ENCODE peak calls at places on chromosomes 13 and 19, in five cellular contexts. U is neural progenitor cell, S is IMR-90, H is sigmoid colon, K is suprapubic skin. D is an unnamed sample.

GRCh38 chr13:26604784-26605183 is 47.3 kb downstream of the WASF3 start:
- DNase-seq in U (no peak), S (no peak), H (peak; percentile 88), K (peak; percentile 74), D (no peak)

GRCh38 chr13:101332583-101332982 is 83.7 kb downstream of the NALCN start:
- DNase-seq in U (no peak), S (no peak), H (no peak), K (no peak), D (no peak)

GRCh38 chr19:39167461-39168257 is 29.1 kb upstream of the NCCRP1 start:
- DNase-seq in U (no peak), S (no peak), H (no peak), K (no peak), D (no peak)

GRCh38 chr13:73633817-73634449 is 500.3 kb downstream of the KLF12 start:
- DNase-seq in U (no peak), S (no peak), H (no peak), K (no peak), D (no peak)

GRCh38 chr13:28574617-28575142 is 79.8 kb upstream of the FLT1 start:
- DNase-seq in U (no peak), S (peak; percentile 100), H (no peak), K (no peak), D (peak; percentile 44)

GRCh38 chr13:41356788-41357187 is 45.7 kb downstream of the NAA16 start:
- DNase-seq in U (no peak), S (no peak), H (no peak), K (no peak), D (no peak)

GRCh38 chr13:41465215-41465907 is 8.0 kb downstream of the RGCC start:
- DNase-seq in U (no peak), S (peak; percentile 94), H (no peak), K (no peak), D (peak; percentile 84)

GRCh38 chr19:45501730-45502014 is 3.4 kb downstream of the PPM1N start:
- DNase-seq in U (no peak), S (no peak), H (no peak), K (no peak), D (no peak)

GRCh38 chr19:18895038-18895827 is 725 bp downstream of the CERS1 start:
- DNase-seq in U (peak; percentile 90), S (no peak), H (no peak), K (no peak), D (peak; percentile 82)

GRCh38 chr19:31548941-31549340 is 199.7 kb upstream of the TSHZ3 start:
- DNase-seq in U (peak; percentile 42), S (peak; percentile 44), H (peak; percentile 27), K (no peak), D (peak; percentile 10)

GRCh38 chr13:49265822-49266221 is 18.1 kb downstream of the CDADC1 start:
- DNase-seq in U (no peak), S (peak; percentile 77), H (no peak), K (no peak), D (no peak)

DNA sequence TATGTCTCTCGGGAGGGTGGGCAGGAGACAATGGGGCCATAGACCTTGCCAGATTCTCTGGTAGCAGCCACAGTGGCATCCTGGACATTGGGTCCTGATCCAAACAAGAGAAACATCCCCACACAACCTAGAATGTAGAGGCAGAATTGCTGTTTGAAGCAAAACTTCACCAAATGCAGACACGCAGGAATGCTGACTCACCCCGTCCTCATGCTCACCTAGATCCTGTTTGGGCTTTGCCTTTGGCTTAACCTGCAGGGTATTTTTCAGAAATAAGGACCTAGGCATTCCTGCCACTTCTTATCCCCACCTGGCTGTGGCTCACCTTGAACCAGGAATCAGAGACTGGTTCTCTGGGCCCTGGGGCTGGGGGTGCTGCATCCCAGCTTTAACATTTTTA is 7.3 kb downstream of the TBC1D17 start:
- DNase-seq in U (no peak), S (no peak), H (no peak), K (no peak), D (no peak)
- H3K9me3 ChIP-seq in U (no peaks in the 10 kb centered on the region), S (peaks cover 6% of the 10 kb centered on the region), H (no peaks in the 10 kb centered on the region), K (no peaks in the 10 kb centered on the region), D (no peaks in the 10 kb centered on the region)

DNA sequence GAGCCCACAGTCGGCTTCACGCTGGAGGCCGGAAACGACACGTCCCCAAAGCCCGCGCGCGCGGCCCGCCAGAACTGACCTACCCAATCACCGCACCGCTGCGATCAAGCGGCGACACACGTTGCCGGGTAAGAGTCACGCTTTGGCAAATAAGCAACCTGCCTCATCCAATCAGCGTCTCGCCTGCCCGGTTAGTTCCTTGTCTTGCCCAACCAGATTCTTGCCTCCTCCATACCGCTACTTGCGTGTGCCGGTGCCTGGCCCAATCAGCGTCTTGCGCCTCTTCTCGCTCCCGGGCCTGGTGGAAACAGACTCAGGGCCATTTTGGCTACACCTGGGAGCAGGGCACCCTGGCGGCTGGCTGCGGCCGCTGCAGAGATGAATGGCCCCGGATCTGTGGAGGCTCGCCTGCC is 11.6 kb upstream of the ZNF544 start:
- DNase-seq in U (no peak), S (no peak), H (no peak), K (no peak), D (no peak)
- H3K4me3 ChIP-seq in U (no peak overlapping the region), S (no peak overlapping the region), H (no peak overlapping the region), K (no peak overlapping the region), D (no peak overlapping the region)

DNA sequence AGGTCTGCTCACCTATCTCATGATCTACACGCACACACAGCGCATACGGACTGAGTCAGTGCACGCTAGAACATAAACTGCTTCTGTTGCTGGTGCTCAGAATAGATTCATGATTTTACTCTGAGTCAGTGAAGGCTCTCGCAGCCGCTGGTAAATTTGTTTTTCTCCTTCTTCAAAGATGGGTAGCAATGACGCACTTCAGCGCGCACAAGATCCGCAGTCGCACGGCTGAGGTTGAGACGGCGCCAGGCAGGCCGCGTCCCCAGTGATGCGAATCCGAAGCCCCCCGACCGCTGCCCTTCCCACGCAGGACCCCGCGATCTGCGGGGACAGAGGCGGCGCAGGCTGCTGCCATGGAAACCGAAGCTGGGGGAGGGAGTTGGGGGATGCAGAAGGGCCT is 103.7 kb upstream of the USP29 start:
- DNase-seq in U (no peak), S (no peak), H (peak; percentile 3), K (no peak), D (no peak)
- H3K9me3 ChIP-seq in U (peaks cover 4% of the 10 kb centered on the region), S (peaks cover 26% of the 10 kb centered on the region), H (no peaks in the 10 kb centered on the region), K (peaks cover 18% of the 10 kb centered on the region), D (no peaks in the 10 kb centered on the region)

GRCh38 chr19:17418710-17419109 is 1.1 kb upstream of the MVB12A start:
- DNase-seq in U (no peak), S (no peak), H (no peak), K (no peak), D (no peak)
- H3K4me3 ChIP-seq in U (peak overlapping the region; percentile 33), S (no peak overlapping the region), H (no peak overlapping the region), K (no peak overlapping the region), D (peak overlapping the region; percentile 73)

GRCh38 chr19:56594446-56594782 is 688 bp upstream of the ZNF71 start:
- DNase-seq in U (no peak), S (no peak), H (no peak), K (no peak), D (no peak)
- H3K9me3 ChIP-seq in U (no peaks in the 10 kb centered on the region), S (peaks cover 16% of the 10 kb centered on the region), H (no peaks in the 10 kb centered on the region), K (peaks cover 5% of the 10 kb centered on the region), D (peaks cover 25% of the 10 kb centered on the region)

GRCh38 chr13:25095862-25096453 is at the start of gene PABPC3:
- DNase-seq in U (no peak), S (no peak), H (no peak), K (no peak), D (peak; percentile 58)
- H3K4me3 ChIP-seq in U (no peak within 1 kb of the TSS), S (peak within 1 kb of the TSS; percentile 37), H (no peak within 1 kb of the TSS), K (no peak within 1 kb of the TSS), D (peak within 1 kb of the TSS; percentile 42)

D was measured in MG63.